ENCODE peak calls at places on chromosomes 2 and 18, in seven cellular contexts. One of them, this sample, is unnamed.
A peak's percentile ranks its signal among the peaks of the same experiment; 100 is the strongest.

GRCh38 chr2:126796931-126797621 is 101.6 kb upstream of the TEX51 start:
- DNase-seq in naive thymus-derived CD4-positive, alpha-beta T cell: no peak
- DNase-seq in astrocyte of the spinal cord: no peak
- DNase-seq in T-helper 2 cell: no peak
- DNase-seq in thoracic aorta: no peak
- DNase-seq in germinal center: no peak
- DNase-seq in nephron progenitor cell: no peak
- DNase-seq in this sample: peak; percentile 42

GRCh38 chr18:73461780-73462059 is 593.9 kb upstream of the NETO1 start:
- DNase-seq in astrocyte of the spinal cord: peak; percentile 48
- DNase-seq in T-helper 2 cell: no peak
- DNase-seq in naive thymus-derived CD4-positive, alpha-beta T cell: no peak
- DNase-seq in germinal center: no peak
- DNase-seq in nephron progenitor cell: no peak
- DNase-seq in thoracic aorta: no peak
- DNase-seq in this sample: no peak

GRCh38 chr2:241618296-241618805 is 18.6 kb downstream of the THAP4 start:
- DNase-seq in nephron progenitor cell: no peak
- DNase-seq in thoracic aorta: no peak
- DNase-seq in germinal center: no peak
- DNase-seq in T-helper 2 cell: peak; percentile 53
- DNase-seq in astrocyte of the spinal cord: no peak
- DNase-seq in naive thymus-derived CD4-positive, alpha-beta T cell: no peak
- DNase-seq in this sample: no peak

GRCh38 chr2:160352492-160352891 is 141.1 kb downstream of the RBMS1 start:
- DNase-seq in nephron progenitor cell: no peak
- DNase-seq in thoracic aorta: no peak
- DNase-seq in T-helper 2 cell: no peak
- DNase-seq in astrocyte of the spinal cord: peak; percentile 45
- DNase-seq in germinal center: no peak
- DNase-seq in naive thymus-derived CD4-positive, alpha-beta T cell: no peak
- DNase-seq in this sample: no peak

GRCh38 chr2:222669353-222669752 is 2.1 kb upstream of the MOGAT1 start:
- DNase-seq in naive thymus-derived CD4-positive, alpha-beta T cell: no peak
- DNase-seq in germinal center: no peak
- DNase-seq in nephron progenitor cell: no peak
- DNase-seq in thoracic aorta: no peak
- DNase-seq in T-helper 2 cell: no peak
- DNase-seq in astrocyte of the spinal cord: no peak
- DNase-seq in this sample: no peak

GRCh38 chr2:210792000-210792399 is 235.6 kb downstream of the CPS1 start:
- DNase-seq in thoracic aorta: no peak
- DNase-seq in T-helper 2 cell: no peak
- DNase-seq in astrocyte of the spinal cord: no peak
- DNase-seq in naive thymus-derived CD4-positive, alpha-beta T cell: no peak
- DNase-seq in germinal center: no peak
- DNase-seq in nephron progenitor cell: no peak
- DNase-seq in this sample: no peak

GRCh38 chr2:132038179-132038882 is 123.4 kb downstream of the ANKRD30BL start:
- DNase-seq in nephron progenitor cell: peak; percentile 50
- DNase-seq in naive thymus-derived CD4-positive, alpha-beta T cell: no peak
- DNase-seq in thoracic aorta: no peak
- DNase-seq in T-helper 2 cell: peak; percentile 10
- DNase-seq in astrocyte of the spinal cord: no peak
- DNase-seq in germinal center: peak; percentile 4
- DNase-seq in this sample: no peak

GRCh38 chr18:56869189-56869777 is 218.1 kb downstream of the WDR7 start:
- DNase-seq in T-helper 2 cell: peak; percentile 62
- DNase-seq in naive thymus-derived CD4-positive, alpha-beta T cell: no peak
- DNase-seq in thoracic aorta: no peak
- DNase-seq in nephron progenitor cell: peak; percentile 11
- DNase-seq in astrocyte of the spinal cord: peak; percentile 42
- DNase-seq in germinal center: no peak
- DNase-seq in this sample: no peak

GRCh38 chr2:219634951-219635751 is 7.7 kb downstream of the SLC4A3 start:
- DNase-seq in germinal center: no peak
- DNase-seq in naive thymus-derived CD4-positive, alpha-beta T cell: no peak
- DNase-seq in T-helper 2 cell: no peak
- DNase-seq in thoracic aorta: no peak
- DNase-seq in nephron progenitor cell: no peak
- DNase-seq in astrocyte of the spinal cord: no peak
- DNase-seq in this sample: no peak

GRCh38 chr2:142827170-142827569 is 50.3 kb upstream of the KYNU start:
- DNase-seq in astrocyte of the spinal cord: no peak
- DNase-seq in thoracic aorta: no peak
- DNase-seq in T-helper 2 cell: no peak
- DNase-seq in naive thymus-derived CD4-positive, alpha-beta T cell: no peak
- DNase-seq in nephron progenitor cell: no peak
- DNase-seq in germinal center: no peak
- DNase-seq in this sample: no peak

This sample was measured in lower leg skin.